ENCODE peak calls at places on chromosome 9, in five cellular contexts. D, R, V, G and S are unnamed samples.

GRCh38 chr9:113771199-113771598 is 104.9 kb upstream of the ZNF618 start:
- DNase-seq in V (no peak), D (no peak), G (no peak), R (peak), S (no peak)

GRCh38 chr9:118230319-118230718 is 526.1 kb downstream of the TLR4 start:
- DNase-seq in G (no peak), V (no peak), D (no peak), R (no peak), S (no peak)

GRCh38 chr9:127588740-127589506 is 23.2 kb upstream of the STXBP1 start:
- DNase-seq in G (no peak), V (no peak), D (no peak), R (no peak), S (no peak)

GRCh38 chr9:115204827-115205506 is 87.0 kb upstream of the TNC start:
- DNase-seq in V (no peak), R (no peak), D (peak), G (no peak), S (no peak)

GRCh38 chr9:70043689-70044449 is at the start of gene MAMDC2:
- DNase-seq in R (peak), D (no peak), V (peak), G (peak), S (peak)

GRCh38 chr9:37144762-37145161 is 24.4 kb downstream of the ZCCHC7 start:
- DNase-seq in R (no peak), D (no peak), V (no peak), G (no peak), S (no peak)

GRCh38 chr9:21711504-21711903 is 90.9 kb upstream of the MTAP start:
- DNase-seq in D (no peak), G (no peak), R (no peak), V (no peak), S (no peak)

GRCh38 chr9:38682713-38683112 is 37.2 kb downstream of the FAM240B start:
- DNase-seq in V (no peak), D (peak), G (no peak), R (no peak), S (no peak)

GRCh38 chr9:34413229-34413852 is 36.6 kb upstream of the MYORG start:
- DNase-seq in D (peak), G (peak), V (no peak), R (peak), S (peak)

GRCh38 chr9:113879906-113880305 is 3.8 kb downstream of the ZNF618 start:
- DNase-seq in D (no peak), R (no peak), V (no peak), G (no peak), S (no peak)

GRCh38 chr9:35562895-35563746 is 41.9 kb upstream of the TESK1 start:
- DNase-seq in V (no peak), R (no peak), G (no peak), D (no peak), S (no peak)

GRCh38 chr9:84808416-84808815 is 138.9 kb downstream of the NTRK2 start:
- DNase-seq in G (no peak), D (no peak), V (no peak), R (no peak), S (no peak)

GRCh38 chr9:12760758-12761157 is 14.1 kb upstream of the LURAP1L start:
- DNase-seq in V (no peak), G (no peak), D (no peak), R (no peak), S (no peak)

GRCh38 chr9:83384214-83384613 is 154.0 kb downstream of the FRMD3 start:
- DNase-seq in V (no peak), G (no peak), R (no peak), D (no peak), S (no peak)

GRCh38 chr9:131672451-131672850 is 67.4 kb downstream of the RAPGEF1 start:
- DNase-seq in D (no peak), G (no peak), V (no peak), R (no peak), S (no peak)

GRCh38 chr9:127162567-127163365 is 40.3 kb upstream of the ANGPTL2 start:
- DNase-seq in V (no peak), R (no peak), G (no peak), D (no peak), S (no peak)

GRCh38 chr9:96317335-96317980 is 15.5 kb upstream of the HSD17B3 start:
- DNase-seq in G (no peak), V (no peak), D (peak), R (peak), S (peak)

GRCh38 chr9:70945301-70945700 is 176.1 kb downstream of the TRPM3 start:
- DNase-seq in R (no peak), G (no peak), D (no peak), V (no peak), S (no peak)

GRCh38 chr9:20620658-20621552 is 1.4 kb downstream of the MLLT3 start:
- DNase-seq in D (peak), R (peak), G (peak), V (peak), S (no peak)

GRCh38 chr9:81719972-81720371 is 30.6 kb upstream of the TLE1 start:
- DNase-seq in V (no peak), G (no peak), R (no peak), D (no peak), S (no peak)

GRCh38 chr9:137457406-137458193 is 1.5 kb downstream of the NSMF start:
- DNase-seq in V (no peak), R (no peak), D (no peak), G (peak), S (no peak)

GRCh38 chr9:105064248-105065118 is 136.5 kb upstream of the ABCA1 start:
- DNase-seq in R (peak), V (peak), D (peak), G (peak), S (peak)

GRCh38 chr9:86714976-86715375 is 232.3 kb downstream of the GAS1 start:
- DNase-seq in G (peak), R (no peak), D (no peak), V (no peak), S (no peak)

GRCh38 chr9:494764-495163 is 280.1 kb downstream of the DOCK8 start:
- DNase-seq in D (no peak), R (no peak), V (no peak), G (no peak), S (no peak)

GRCh38 chr9:33277484-33277883 is 12.6 kb downstream of the CHMP5 start:
- DNase-seq in G (no peak), D (no peak), V (no peak), R (no peak), S (no peak)

GRCh38 chr9:19946446-19947109 is 157.7 kb upstream of the SLC24A2 start:
- DNase-seq in R (no peak), V (no peak), D (no peak), G (no peak), S (no peak)

GRCh38 chr9:120931278-120932085 is 4.9 kb upstream of the TRAF1 start:
- DNase-seq in G (no peak), D (no peak), R (no peak), V (no peak), S (peak)

GRCh38 chr9:95202076-95202681 is 115.3 kb downstream of the FANCC start:
- DNase-seq in R (no peak), V (no peak), D (no peak), G (no peak), S (no peak)

GRCh38 chr9:89676281-89676680 is 71.5 kb downstream of the GADD45G start:
- DNase-seq in D (no peak), R (peak), G (no peak), V (peak), S (no peak)

GRCh38 chr9:124286292-124286931 is 28.7 kb downstream of the NEK6 start:
- DNase-seq in V (peak), G (peak), D (peak), R (no peak), S (no peak)

GRCh38 chr9:38047301-38048251 is 21.5 kb downstream of the SHB start:
- DNase-seq in V (peak), D (peak), R (peak), G (no peak), S (no peak)

GRCh38 chr9:79604149-79604548 is 32.4 kb downstream of the TLE4 start:
- DNase-seq in V (no peak), R (no peak), D (no peak), G (no peak), S (no peak)

GRCh38 chr9:107274953-107275422 is 8.1 kb upstream of the RAD23B start:
- DNase-seq in G (no peak), R (no peak), D (peak), V (no peak), S (no peak)

DNA sequence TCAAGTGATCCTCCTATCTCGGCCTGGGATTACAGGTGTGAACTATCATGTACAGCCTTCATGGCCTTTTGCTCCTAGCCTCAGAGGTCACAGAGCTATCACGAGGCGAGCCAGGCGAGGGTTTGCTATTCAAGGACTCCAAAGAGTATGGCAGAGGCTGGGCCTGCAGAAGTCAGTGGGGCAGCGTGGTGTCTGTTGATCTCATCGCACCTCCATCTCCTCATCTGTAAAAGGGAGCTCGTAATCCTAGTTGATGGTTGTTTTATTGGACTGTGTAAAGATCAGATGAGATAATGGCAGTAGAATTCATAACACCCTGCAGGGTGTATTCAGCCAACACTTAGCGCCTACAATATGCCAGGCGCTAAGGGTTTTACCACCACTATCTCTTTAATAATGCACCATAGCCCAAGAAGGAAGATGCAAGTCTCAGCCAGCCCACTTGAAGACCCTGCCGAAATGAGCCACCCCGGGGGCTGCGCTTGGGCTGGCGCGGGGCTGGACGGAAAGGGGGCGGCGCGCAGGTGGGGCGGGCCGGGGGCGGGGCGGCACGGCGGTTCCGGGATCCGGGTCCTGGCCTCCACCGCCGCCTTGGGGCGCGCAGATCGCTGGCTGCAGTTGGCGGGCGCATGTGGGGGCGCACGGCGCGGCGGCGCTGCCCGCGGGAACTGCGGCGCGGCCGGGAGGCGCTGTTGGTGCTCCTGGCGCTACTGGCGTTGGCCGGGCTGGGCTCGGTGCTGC is at the start of gene GALNT12:
- DNase-seq in V (no peak), G (no peak), D (peak), R (no peak), S (no peak)
- TF ChIP-seq POLR2A in V (no peak), G (no peak), D (peak), R (no peak), S (no peak)

GRCh38 chr9:4105183-4105582 is 194.7 kb downstream of the GLIS3 start:
- DNase-seq in R (no peak), V (no peak), D (no peak), G (no peak), S (no peak)
- H3K27ac ChIP-seq in R (peak), V (peak), D (no peak), G (no peak), S (no peak)

DNA sequence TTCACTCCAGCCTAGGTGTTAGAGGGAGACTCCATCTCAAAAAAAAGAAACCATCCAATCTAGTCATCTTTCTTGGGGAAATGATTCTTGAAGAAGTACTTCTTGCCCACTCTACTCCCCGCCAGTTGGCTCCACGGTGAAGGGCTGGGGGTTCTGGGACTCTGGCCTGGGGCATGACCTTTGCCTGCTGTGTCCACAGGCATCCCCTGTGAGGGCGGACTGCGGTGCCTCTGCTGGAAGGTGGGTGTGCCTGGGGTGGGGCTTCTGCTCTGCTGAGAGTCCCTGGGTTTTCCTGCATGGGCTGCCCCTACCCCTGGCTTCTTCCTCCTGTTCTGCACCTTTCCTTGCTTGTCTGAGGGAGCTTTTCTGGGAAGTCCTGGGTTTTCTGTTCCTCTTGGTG is 3.5 kb downstream of the TBC1D13 start:
- DNase-seq in G (no peak), V (no peak), D (no peak), R (no peak), S (no peak)
- TF ChIP-seq POLR2A in G (no peak), V (no peak), D (no peak), R (no peak), S (no peak)

GRCh38 chr9:8679405-8679951 is 879.9 kb upstream of the DMAC1 start:
- DNase-seq in D (no peak), V (no peak), R (no peak), G (no peak), S (no peak)

GRCh38 chr9:8674550-8674949 is 875.0 kb upstream of the DMAC1 start:
- DNase-seq in R (no peak), D (no peak), G (no peak), V (no peak), S (no peak)

GRCh38 chr9:8683496-8683895 is 883.9 kb upstream of the DMAC1 start:
- DNase-seq in D (no peak), R (no peak), V (no peak), G (no peak), S (no peak)

DNA sequence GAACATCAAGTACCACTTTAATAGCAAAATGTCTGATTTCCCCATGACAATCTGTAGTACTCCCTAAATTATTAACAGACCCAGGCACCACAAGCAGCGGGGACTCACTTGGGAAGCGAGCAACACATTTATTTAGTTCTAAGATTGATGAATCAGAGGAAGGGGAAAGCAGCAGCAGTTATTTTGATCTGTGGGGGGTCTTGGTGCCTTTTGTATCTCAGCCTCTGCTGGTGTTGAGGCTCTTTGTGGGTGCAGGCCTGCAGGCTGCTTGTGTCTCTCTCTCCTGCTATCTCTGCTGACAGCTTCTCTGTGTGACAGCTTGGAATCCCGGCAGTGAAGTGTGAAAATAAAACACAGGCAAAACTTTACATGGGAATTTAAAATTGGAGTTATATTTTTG is 878.1 kb upstream of the DMAC1 start:
- DNase-seq in R (no peak), V (no peak), G (no peak), D (no peak), S (no peak)
- H3K27ac ChIP-seq in R (no peak), V (no peak), G (no peak), D (no peak), S (no peak)

GRCh38 chr9:108756746-108757490 is 98.9 kb downstream of the ACTL7B start:
- DNase-seq in G (no peak), R (no peak), D (peak), V (peak), S (no peak)
- TF ChIP-seq POLR2A in G (no peak), R (no peak), D (no peak), V (no peak), S (no peak)